ENCODE peak calls at places on chromosomes 7 and 10, in ten cellular contexts. O is anterior cingulate cortex; H is NCI-H446 treated with DMSO at 0.1 percent for 48 hours; K is activated T-cell treated with anti-CD3 and anti-CD28 coated beads, Interleukin-2, amount 50 U/mL, for 1 hour; F is M059J; P is brain pericyte; G is iris pigment epithelial cell; A is NCI-H187; T is non-pigmented ciliary epithelial cell; S is astrocyte of the hippocampus. B is an unnamed sample.

GRCh38 chr10:42941790-42942189 is 135.1 kb upstream of the RET start:
- DNase-seq in O (no peak), H (no peak), K (no peak), F (no peak), P (no peak), G (no peak), A (no peak), T (no peak), S (no peak), B (no peak)

GRCh38 chr10:68327889-68328786 is 3.7 kb upstream of the HNRNPH3 start:
- DNase-seq in O (peak; percentile 31), H (peak; percentile 28), K (no peak), F (peak; percentile 86), P (peak; percentile 29), G (peak; percentile 81), A (no peak), T (peak; percentile 26), S (peak; percentile 76), B (no peak)

GRCh38 chr7:157568785-157569584 is 232.2 kb downstream of the DNAJB6 start:
- DNase-seq in O (peak; percentile 36), H (no peak), K (peak; percentile 64), F (peak; percentile 68), P (peak; percentile 30), G (peak; percentile 28), A (peak; percentile 81), T (no peak), S (peak; percentile 61), B (no peak)

GRCh38 chr10:71427246-71427645 is 30.5 kb downstream of the CDH23 start:
- DNase-seq in O (no peak), H (no peak), K (no peak), F (no peak), P (no peak), G (no peak), A (no peak), T (no peak), S (no peak), B (no peak)

GRCh38 chr10:47296111-47296894 is 3.7 kb upstream of the GDF10 start:
- DNase-seq in O (no peak), H (no peak), K (no peak), F (no peak), P (no peak), G (no peak), A (no peak), T (no peak), S (no peak), B (no peak)

GRCh38 chr10:44395396-44395795 is 10.5 kb upstream of the CXCL12 start:
- DNase-seq in O (no peak), H (no peak), K (no peak), F (no peak), P (no peak), G (no peak), A (no peak), T (no peak), S (no peak), B (no peak)

GRCh38 chr10:132793871-132794849 is 8.2 kb upstream of the NKX6-2 start:
- DNase-seq in O (no peak), H (no peak), K (no peak), F (no peak), P (no peak), G (no peak), A (no peak), T (no peak), S (no peak), B (no peak)

GRCh38 chr7:105003275-105003674 is 10.7 kb upstream of the KMT2E start:
- DNase-seq in O (no peak), H (peak; percentile 27), K (no peak), F (peak; percentile 87), P (no peak), G (peak; percentile 83), A (no peak), T (no peak), S (peak; percentile 82), B (peak; percentile 53)

GRCh38 chr7:102991540-102992214 is 78.9 kb downstream of the LRRC17 start:
- DNase-seq in O (no peak), H (peak; percentile 88), K (no peak), F (peak; percentile 97), P (peak; percentile 84), G (peak; percentile 98), A (no peak), T (peak; percentile 95), S (peak; percentile 93), B (no peak)

GRCh38 chr10:132508497-132509443 is 28.8 kb upstream of the INPP5A start:
- DNase-seq in O (no peak), H (no peak), K (no peak), F (no peak), P (no peak), G (no peak), A (no peak), T (no peak), S (no peak), B (peak; percentile 18)